ENCODE peak calls at places on chromosome 13, in six cellular contexts. I is CD4-positive, alpha-beta T cell; H is astrocyte of the spinal cord; L is stomach; X is GM04503; Y is NCI-H1105. T is an unnamed sample.

GRCh38 chr13:30616927-30617314 is 799 bp upstream of the USPL1 start:
- DNase-seq in I (no peak), H (peak), L (peak), X (peak), Y (peak), T (peak)

GRCh38 chr13:69817333-69817732 is 290.3 kb upstream of the ATXN8OS start:
- DNase-seq in I (no peak), H (no peak), L (no peak), X (no peak), Y (no peak), T (no peak)

GRCh38 chr13:107518292-107518691 is 697.0 kb downstream of the LIG4 start:
- DNase-seq in I (no peak), H (peak), L (no peak), X (no peak), Y (no peak), T (peak)

GRCh38 chr13:26328326-26328725 is 74.4 kb downstream of the CDK8 start:
- DNase-seq in I (no peak), H (no peak), L (no peak), X (no peak), Y (no peak), T (no peak)

GRCh38 chr13:32262165-32262564 is 53.0 kb downstream of the ZAR1L start:
- DNase-seq in I (no peak), H (peak), L (no peak), X (no peak), Y (no peak), T (no peak)

GRCh38 chr13:50156140-50156539 is 140.9 kb downstream of the KCNRG start:
- DNase-seq in I (no peak), H (peak), L (no peak), X (peak), Y (no peak), T (peak)

GRCh38 chr13:113538689-113539058 is 45.9 kb upstream of the TFDP1 start:
- DNase-seq in I (no peak), H (no peak), L (no peak), X (no peak), Y (no peak), T (no peak)

GRCh38 chr13:50664961-50665360 is 178.5 kb downstream of the DLEU7 start:
- DNase-seq in I (no peak), H (no peak), L (no peak), X (no peak), Y (no peak), T (no peak)

GRCh38 chr13:57212989-57213388 is 46.0 kb downstream of the PRR20E start:
- DNase-seq in I (no peak), H (no peak), L (no peak), X (no peak), Y (no peak), T (no peak)

GRCh38 chr13:29925457-29925856 is 75.0 kb upstream of the UBL3 start:
- DNase-seq in I (no peak), H (peak), L (peak), X (peak), Y (peak), T (peak)

GRCh38 chr13:38045278-38046048 is 175.9 kb upstream of the TRPC4 start:
- DNase-seq in I (no peak), H (peak), L (no peak), X (no peak), Y (no peak), T (peak)

GRCh38 chr13:25977216-25977615 is 74.6 kb downstream of the SHISA2 start:
- DNase-seq in I (no peak), H (no peak), L (no peak), X (no peak), Y (no peak), T (no peak)

GRCh38 chr13:49436890-49437289 is 7.0 kb downstream of the CAB39L start:
- DNase-seq in I (no peak), H (peak), L (no peak), X (peak), Y (no peak), T (peak)

GRCh38 chr13:94419304-94419943 is 60.1 kb downstream of the DCT start:
- DNase-seq in I (no peak), H (peak), L (no peak), X (no peak), Y (no peak), T (peak)

GRCh38 chr13:27960362-27961226 is 8.5 kb downstream of the CDX2 start:
- DNase-seq in I (no peak), H (no peak), L (peak), X (no peak), Y (peak), T (peak)

GRCh38 chr13:106276876-106277275 is 258.6 kb downstream of the EFNB2 start:
- DNase-seq in I (no peak), H (peak), L (no peak), X (no peak), Y (no peak), T (no peak)

GRCh38 chr13:21047087-21047486 is 14.3 kb downstream of the LATS2 start:
- DNase-seq in I (no peak), H (no peak), L (no peak), X (no peak), Y (no peak), T (no peak)

GRCh38 chr13:51000576-51001260 is 91.1 kb downstream of the RNASEH2B start:
- DNase-seq in I (no peak), H (peak), L (no peak), X (peak), Y (peak), T (no peak)

GRCh38 chr13:49956131-49956530 is 20.0 kb upstream of the SPRYD7 start:
- DNase-seq in I (no peak), H (no peak), L (no peak), X (no peak), Y (no peak), T (no peak)

GRCh38 chr13:75250526-75251183 is 231.3 kb downstream of the TBC1D4 start:
- DNase-seq in I (no peak), H (peak), L (no peak), X (no peak), Y (no peak), T (peak)

GRCh38 chr13:99522288-99522687 is 21.0 kb downstream of the TM9SF2 start:
- DNase-seq in I (no peak), H (no peak), L (no peak), X (peak), Y (no peak), T (no peak)

GRCh38 chr13:113445791-113446487 is 7.3 kb downstream of the ADPRHL1 start:
- DNase-seq in I (no peak), H (no peak), L (no peak), X (no peak), Y (no peak), T (no peak)

GRCh38 chr13:45256254-45256653 is 55.4 kb upstream of the KCTD4 start:
- DNase-seq in I (no peak), H (no peak), L (no peak), X (no peak), Y (no peak), T (no peak)

GRCh38 chr13:32824671-32825070 is 191.6 kb upstream of the KL start:
- DNase-seq in I (no peak), H (peak), L (no peak), X (peak), Y (no peak), T (peak)

GRCh38 chr13:64459778-64460177 is 2770.4 kb downstream of the PCDH9 start:
- DNase-seq in I (no peak), H (no peak), L (no peak), X (no peak), Y (no peak), T (no peak)

GRCh38 chr13:43411741-43412140 is 375.0 kb downstream of the ENOX1 start:
- DNase-seq in I (no peak), H (peak), L (no peak), X (no peak), Y (peak), T (no peak)

T was measured in A172.